ENCODE peak calls at places on chromosomes 6 and 20, in ten cellular contexts. Q is LHCN-M2; N is H4; J is C1 segment of cervical spinal cord; E is cerebellar cortex; T is NCI-H345; C is posterior cingulate gyrus; P is heart left ventricle; F is OCI-LY7; A is stimulated activated CD8-positive, alpha-beta memory T cell treated with anti-CD3 and anti-CD28 coated beads, Interleukin-15, amount 100 ng/mL, for 1 hour. M is an unnamed sample.

GRCh38 chr6:8047466-8048292 is 16.5 kb downstream of the BLOC1S5 start:
- DNase-seq in Q (peak; percentile 78), N (no peak), J (no peak), E (no peak), T (no peak), C (no peak), P (no peak), F (no peak), A (no peak), M (no peak)

GRCh38 chr6:112245511-112246203 is 8.7 kb downstream of the LAMA4 start:
- DNase-seq in Q (peak; percentile 40), N (peak; percentile 73), J (no peak), E (no peak), T (no peak), C (no peak), P (no peak), F (no peak), A (no peak), M (no peak)

GRCh38 chr20:41697861-41698559 is 79.8 kb upstream of the CHD6 start:
- DNase-seq in Q (peak; percentile 35), N (peak; percentile 29), J (no peak), E (peak; percentile 35), T (peak; percentile 57), C (no peak), P (no peak), F (peak; percentile 53), A (no peak), M (peak; percentile 67)

GRCh38 chr20:40961686-40962640 is 66.7 kb upstream of the TOP1 start:
- DNase-seq in Q (peak; percentile 65), N (peak; percentile 80), J (no peak), E (no peak), T (no peak), C (no peak), P (no peak), F (no peak), A (no peak), M (no peak)

GRCh38 chr6:133129556-133129955 is 111.6 kb upstream of the EYA4 start:
- DNase-seq in Q (peak; percentile 19), N (no peak), J (no peak), E (no peak), T (no peak), C (no peak), P (no peak), F (no peak), A (no peak), M (no peak)

GRCh38 chr6:160427312-160428068 is 79.3 kb downstream of the SLC22A3 start:
- DNase-seq in Q (peak; percentile 72), N (no peak), J (no peak), E (no peak), T (no peak), C (no peak), P (no peak), F (no peak), A (no peak), M (no peak)

GRCh38 chr6:105484238-105485161 is 81.6 kb upstream of the PREP start:
- DNase-seq in Q (peak; percentile 78), N (no peak), J (no peak), E (peak; percentile 83), T (peak; percentile 51), C (no peak), P (no peak), F (peak; percentile 50), A (no peak), M (peak; percentile 76)

GRCh38 chr6:121597654-121598053 is 162.2 kb downstream of the GJA1 start:
- DNase-seq in Q (peak; percentile 74), N (peak; percentile 9), J (no peak), E (no peak), T (no peak), C (no peak), P (no peak), F (no peak), A (no peak), M (no peak)

GRCh38 chr20:36062799-36063198 is 91.7 kb upstream of the EPB41L1 start:
- DNase-seq in Q (no peak), N (no peak), J (no peak), E (no peak), T (no peak), C (no peak), P (no peak), F (no peak), A (no peak), M (no peak)

GRCh38 chr20:5397418-5397817 is 80.7 kb upstream of the PROKR2 start:
- DNase-seq in Q (no peak), N (no peak), J (no peak), E (no peak), T (no peak), C (no peak), P (no peak), F (no peak), A (no peak), M (no peak)

GRCh38 chr20:61922936-61923335 is 142.7 kb downstream of the TAF4 start:
- DNase-seq in Q (no peak), N (no peak), J (no peak), E (no peak), T (no peak), C (peak; percentile 37), P (no peak), F (no peak), A (no peak), M (no peak)

GRCh38 chr6:168080397-168081077 is 1.5 kb upstream of the FRMD1 start:
- DNase-seq in Q (no peak), N (no peak), J (no peak), E (no peak), T (no peak), C (no peak), P (no peak), F (no peak), A (no peak), M (no peak)

GRCh38 chr20:58199058-58199457 is 29.4 kb downstream of the ANKRD60 start:
- DNase-seq in Q (no peak), N (no peak), J (no peak), E (no peak), T (no peak), C (no peak), P (peak; percentile 25), F (no peak), A (no peak), M (no peak)

GRCh38 chr20:5357942-5358341 is 41.2 kb upstream of the PROKR2 start:
- DNase-seq in Q (no peak), N (no peak), J (peak; percentile 0), E (no peak), T (no peak), C (no peak), P (no peak), F (no peak), A (no peak), M (peak; percentile 2)

GRCh38 chr6:95248501-95248900 is 328.8 kb upstream of the MANEA start:
- DNase-seq in Q (no peak), N (no peak), J (no peak), E (peak; percentile 12), T (no peak), C (no peak), P (no peak), F (no peak), A (no peak), M (no peak)

GRCh38 chr6:75528423-75528822 is 34.8 kb upstream of the FILIP1 start:
- DNase-seq in Q (no peak), N (no peak), J (no peak), E (no peak), T (no peak), C (no peak), P (no peak), F (no peak), A (no peak), M (no peak)

GRCh38 chr20:14838663-14839650 is 501.5 kb upstream of the FLRT3 start:
- DNase-seq in Q (peak; percentile 41), N (peak; percentile 39), J (no peak), E (no peak), T (no peak), C (no peak), P (no peak), F (no peak), A (no peak), M (no peak)

GRCh38 chr6:9208956-9209355 is 773.6 kb upstream of the SLC35B3 start:
- DNase-seq in Q (no peak), N (no peak), J (no peak), E (no peak), T (no peak), C (no peak), P (no peak), F (no peak), A (no peak), M (no peak)

GRCh38 chr20:58037631-58038030 is 190.8 kb downstream of the ANKRD60 start:
- DNase-seq in Q (no peak), N (no peak), J (no peak), E (no peak), T (no peak), C (no peak), P (no peak), F (no peak), A (no peak), M (no peak)

GRCh38 chr20:35273449-35274171 is 4.3 kb downstream of the MMP24OS start:
- DNase-seq in Q (peak; percentile 37), N (no peak), J (peak; percentile 18), E (peak; percentile 97), T (no peak), C (peak; percentile 90), P (peak; percentile 59), F (peak; percentile 28), A (no peak), M (no peak)

GRCh38 chr20:38225240-38225899 is 35.2 kb downstream of the KIAA1755 start:
- DNase-seq in Q (no peak), N (no peak), J (no peak), E (no peak), T (no peak), C (no peak), P (no peak), F (no peak), A (no peak), M (no peak)

GRCh38 chr6:69421986-69422385 is 374.8 kb downstream of the LMBRD1 start:
- DNase-seq in Q (no peak), N (no peak), J (no peak), E (peak; percentile 80), T (no peak), C (no peak), P (no peak), F (no peak), A (no peak), M (no peak)

GRCh38 chr6:169627736-169628423 is 73.9 kb downstream of the WDR27 start:
- DNase-seq in Q (no peak), N (no peak), J (no peak), E (no peak), T (no peak), C (no peak), P (no peak), F (no peak), A (no peak), M (no peak)

GRCh38 chr6:52331793-52332457 is 30.0 kb upstream of the PAQR8 start:
- DNase-seq in Q (no peak), N (no peak), J (no peak), E (no peak), T (no peak), C (no peak), P (no peak), F (no peak), A (no peak), M (no peak)

GRCh38 chr6:36560822-36561221 is 13.5 kb upstream of the STK38 start:
- DNase-seq in Q (no peak), N (no peak), J (no peak), E (no peak), T (no peak), C (no peak), P (no peak), F (no peak), A (no peak), M (no peak)

GRCh38 chr6:127980996-127981395 is 80.1 kb upstream of the THEMIS start:
- DNase-seq in Q (no peak), N (no peak), J (peak; percentile 27), E (no peak), T (no peak), C (no peak), P (no peak), F (no peak), A (no peak), M (no peak)

GRCh38 chr20:3423126-3423525 is 15.7 kb upstream of the DNAAF9 start:
- DNase-seq in Q (no peak), N (no peak), J (no peak), E (no peak), T (no peak), C (no peak), P (no peak), F (no peak), A (no peak), M (no peak)

GRCh38 chr6:20631525-20631924 is 97.3 kb downstream of the CDKAL1 start:
- DNase-seq in Q (peak; percentile 40), N (no peak), J (no peak), E (no peak), T (peak; percentile 15), C (no peak), P (peak; percentile 6), F (no peak), A (no peak), M (no peak)